ENCODE peak calls at places on chromosomes 12 and 14, in six cellular contexts. Y is CD4-positive, alpha-beta T cell; X is GM20000; B is lung; I is HFF-Myc; G is tibial nerve. Z is an unnamed sample.
A peak's percentile ranks its signal among the peaks of the same experiment; 100 is the strongest.

GRCh38 chr12:1848146-1848545 is 27.8 kb downstream of the LRTM2 start:
- DNase-seq in Y (no peak), X (no peak), B (no peak), I (no peak), G (no peak), Z (no peak)

GRCh38 chr12:56840922-56841321 is 77.8 kb downstream of the HSD17B6 start:
- DNase-seq in Y (no peak), X (no peak), B (no peak), I (no peak), G (no peak), Z (no peak)

GRCh38 chr14:70907996-70908917 is 998 bp downstream of the PCNX1 start:
- DNase-seq in Y (peak; percentile 25), X (peak; percentile 71), B (peak; percentile 42), I (no peak), G (peak; percentile 33), Z (no peak)

GRCh38 chr14:89447182-89447970 is 30.3 kb upstream of the FOXN3 start:
- DNase-seq in Y (no peak), X (no peak), B (no peak), I (no peak), G (no peak), Z (no peak)

GRCh38 chr12:63070709-63071108 is 80.3 kb downstream of the AVPR1A start:
- DNase-seq in Y (no peak), X (no peak), B (no peak), I (no peak), G (no peak), Z (no peak)

GRCh38 chr12:105462841-105463240 is 132.3 kb downstream of the C12orf75 start:
- DNase-seq in Y (no peak), X (no peak), B (no peak), I (no peak), G (no peak), Z (no peak)

GRCh38 chr14:78863143-78863542 is 693.0 kb downstream of the NRXN3 start:
- DNase-seq in Y (no peak), X (peak; percentile 14), B (no peak), I (peak; percentile 5), G (no peak), Z (no peak)

GRCh38 chr12:31874961-31875608 is 84.1 kb upstream of the RESF1 start:
- DNase-seq in Y (peak; percentile 55), X (peak; percentile 69), B (no peak), I (peak; percentile 79), G (peak; percentile 11), Z (peak; percentile 66)

GRCh38 chr14:70698288-70698687 is 56.6 kb downstream of the TTC9 start:
- DNase-seq in Y (no peak), X (no peak), B (no peak), I (no peak), G (peak; percentile 25), Z (no peak)

GRCh38 chr12:45348986-45349385 is 133.1 kb downstream of the ANO6 start:
- DNase-seq in Y (no peak), X (no peak), B (no peak), I (no peak), G (no peak), Z (no peak)

GRCh38 chr14:58662028-58662427 is 24.3 kb downstream of the DACT1 start:
- DNase-seq in Y (no peak), X (no peak), B (no peak), I (no peak), G (no peak), Z (no peak)

GRCh38 chr12:14723763-14724162 is 27.4 kb upstream of the GUCY2C start:
- DNase-seq in Y (peak; percentile 43), X (peak; percentile 58), B (peak; percentile 37), I (peak; percentile 22), G (no peak), Z (no peak)

GRCh38 chr12:30847259-30847658 is 79.3 kb upstream of the TSPAN11 start:
- DNase-seq in Y (no peak), X (no peak), B (no peak), I (peak; percentile 41), G (peak; percentile 39), Z (no peak)

GRCh38 chr12:64347630-64348029 is 42.9 kb downstream of the C12orf56 start:
- DNase-seq in Y (no peak), X (no peak), B (no peak), I (no peak), G (no peak), Z (no peak)

GRCh38 chr12:17478908-17479673 is 610.9 kb downstream of the RERGL start:
- DNase-seq in Y (no peak), X (no peak), B (no peak), I (no peak), G (no peak), Z (no peak)

GRCh38 chr12:120643574-120643973 is 3.1 kb downstream of the CABP1 start:
- DNase-seq in Y (no peak), X (no peak), B (no peak), I (no peak), G (no peak), Z (no peak)

GRCh38 chr12:42944516-42944915 is 355.0 kb upstream of the PRICKLE1 start:
- DNase-seq in Y (no peak), X (no peak), B (no peak), I (no peak), G (no peak), Z (no peak)

GRCh38 chr14:63282997-63283396 is 35.7 kb downstream of the GPHB5 start:
- DNase-seq in Y (no peak), X (peak; percentile 10), B (no peak), I (no peak), G (no peak), Z (no peak)

GRCh38 chr12:98188649-98189048 is 326.7 kb upstream of the TMPO start:
- DNase-seq in Y (no peak), X (no peak), B (no peak), I (no peak), G (no peak), Z (no peak)

GRCh38 chr14:69882915-69883314 is 3.7 kb downstream of the SMOC1 start:
- DNase-seq in Y (no peak), X (no peak), B (no peak), I (no peak), G (no peak), Z (no peak)

GRCh38 chr12:95774311-95775045 is 16.1 kb downstream of the NTN4 start:
- DNase-seq in Y (no peak), X (no peak), B (no peak), I (no peak), G (no peak), Z (no peak)

GRCh38 chr12:52178443-52178842 is 13.4 kb downstream of the KRT80 start:
- DNase-seq in Y (no peak), X (no peak), B (no peak), I (no peak), G (no peak), Z (no peak)

GRCh38 chr12:52173526-52173925 is 18.3 kb downstream of the KRT80 start:
- DNase-seq in Y (no peak), X (no peak), B (no peak), I (no peak), G (no peak), Z (no peak)

GRCh38 chr12:52178984-52179383 is 12.8 kb downstream of the KRT80 start:
- DNase-seq in Y (no peak), X (no peak), B (no peak), I (no peak), G (no peak), Z (no peak)

GRCh38 chr12:52172956-52173355 is 18.9 kb downstream of the KRT80 start:
- DNase-seq in Y (no peak), X (no peak), B (no peak), I (no peak), G (no peak), Z (no peak)

GRCh38 chr12:52175411-52176350 is 16.1 kb downstream of the KRT80 start:
- DNase-seq in Y (no peak), X (no peak), B (no peak), I (no peak), G (no peak), Z (no peak)
- TF ChIP-seq CTCF in Y (no peak), X (no peak), B (no peak), I (peak; percentile 7), G (no peak), Z (no peak)

DNA sequence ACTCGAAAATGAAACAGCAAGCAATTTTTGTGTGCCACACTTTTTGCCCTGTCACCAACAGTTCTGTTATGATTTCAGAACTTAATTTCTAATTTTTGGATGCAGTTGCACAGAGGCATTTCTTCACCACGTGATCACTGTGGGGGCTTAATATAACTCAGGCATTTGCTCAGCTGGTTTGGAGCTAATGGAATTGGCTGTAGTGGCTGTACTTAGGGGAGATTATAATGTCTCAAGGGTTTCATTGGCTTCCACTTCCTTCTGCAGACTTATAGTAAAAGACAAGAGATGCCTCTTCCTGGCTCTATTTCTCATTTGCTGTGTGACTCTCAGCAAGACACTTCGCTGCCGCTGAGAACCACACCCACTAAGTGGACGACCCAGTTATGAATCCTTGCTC is 452.4 kb downstream of the RAD51B start:
- DNase-seq in Y (no peak), X (no peak), B (no peak), I (no peak), G (no peak), Z (no peak)
- TF ChIP-seq CTCF in Y (no peak), X (no peak), B (no peak), I (no peak), G (no peak), Z (no peak)

GRCh38 chr12:8823565-8824300 is 1.3 kb downstream of the A2ML1 start:
- DNase-seq in Y (no peak), X (no peak), B (peak; percentile 33), I (no peak), G (peak; percentile 9), Z (no peak)
- TF ChIP-seq CTCF in Y (no peak), X (peak; percentile 15), B (peak; percentile 50), I (peak; percentile 71), G (peak; percentile 33), Z (peak; percentile 57)

GRCh38 chr12:132955094-132955932 is 793 bp downstream of the ZNF605 start:
- DNase-seq in Y (no peak), X (peak; percentile 58), B (peak; percentile 35), I (peak; percentile 14), G (peak; percentile 12), Z (no peak)

GRCh38 chr12:132953163-132953425 is 3.0 kb downstream of the ZNF605 start:
- DNase-seq in Y (no peak), X (no peak), B (no peak), I (no peak), G (no peak), Z (no peak)

GRCh38 chr12:132953771-132954170 is 2.3 kb downstream of the ZNF605 start:
- DNase-seq in Y (no peak), X (no peak), B (no peak), I (no peak), G (no peak), Z (no peak)

GRCh38 chr12:132954471-132955048 is 1.5 kb downstream of the ZNF605 start:
- DNase-seq in Y (no peak), X (no peak), B (no peak), I (no peak), G (no peak), Z (no peak)

DNA sequence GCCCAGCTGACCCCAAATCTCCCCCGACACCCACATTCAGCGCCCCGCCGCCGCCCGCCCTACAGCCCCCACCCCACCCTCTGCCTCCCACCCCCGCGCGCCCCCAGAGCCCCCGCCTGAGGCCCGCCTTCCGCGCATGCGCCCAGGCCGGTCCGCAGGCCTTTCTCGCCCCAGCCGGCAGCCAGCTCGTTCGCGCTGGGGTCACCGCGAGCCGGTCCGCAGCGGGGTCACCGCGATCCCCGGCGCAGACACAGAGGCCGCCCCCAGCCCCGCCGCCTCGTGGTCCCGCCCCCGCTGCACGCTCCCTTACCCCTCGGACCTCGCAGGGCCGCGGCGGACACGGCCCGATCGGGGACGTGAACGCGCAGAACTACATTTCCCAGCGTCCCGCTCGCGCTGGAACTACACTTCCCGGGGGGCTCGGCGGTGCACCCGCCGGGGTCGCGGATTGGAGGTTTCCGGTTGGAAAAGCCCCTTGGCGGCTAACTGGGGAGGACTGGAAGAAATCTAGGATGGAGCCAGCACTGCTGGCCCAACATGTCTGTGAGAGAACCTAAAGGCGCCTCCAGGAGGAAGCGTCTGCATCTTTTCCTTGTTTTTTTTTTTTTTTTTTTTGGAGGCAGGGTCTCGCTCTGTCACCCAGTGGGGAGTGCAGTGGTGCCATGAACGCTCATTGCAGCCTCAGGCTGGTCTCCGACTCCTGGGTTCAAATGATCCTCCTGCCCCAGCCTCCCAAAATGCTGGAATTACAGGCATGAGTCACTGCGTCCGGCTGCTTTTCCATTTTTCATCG is at the start of gene ZNF605:
- DNase-seq in Y (peak; percentile 69), X (peak; percentile 95), B (peak; percentile 90), I (peak; percentile 61), G (peak; percentile 75), Z (peak; percentile 32)
- TF ChIP-seq CTCF in Y (no peak), X (no peak), B (no peak), I (no peak), G (no peak), Z (no peak)